ENCODE peak calls at places on chromosomes 12 and 14, in ten cellular contexts. U, R, E, K, M, P, T, C, F and O are unnamed samples.

GRCh38 chr12:131912526-131913274 is 16.4 kb upstream of the PUS1 start:
- DNase-seq in T (no peak), C (no peak), U (no peak), F (peak; percentile 62), M (no peak), K (no peak), E (peak; percentile 54), R (no peak), P (no peak), O (no peak)

GRCh38 chr12:108313609-108314331 is 25.3 kb downstream of the CMKLR1 start:
- DNase-seq in R (no peak), P (no peak), F (peak; percentile 74), K (no peak), M (no peak), C (no peak), T (peak; percentile 35), E (no peak), U (no peak), O (no peak)

GRCh38 chr14:41087056-41087455 is 519.6 kb upstream of the LRFN5 start:
- DNase-seq in E (no peak), P (no peak), M (no peak), F (no peak), C (no peak), R (no peak), T (no peak), K (no peak), U (no peak), O (no peak)

GRCh38 chr12:19712041-19712440 is 272.7 kb downstream of the AEBP2 start:
- DNase-seq in M (no peak), T (no peak), C (no peak), F (no peak), K (no peak), U (no peak), E (no peak), P (no peak), R (no peak), O (no peak)

GRCh38 chr14:55245657-55246268 is 25.5 kb upstream of the FBXO34 start:
- DNase-seq in M (no peak), P (no peak), F (no peak), C (no peak), E (no peak), T (no peak), K (peak; percentile 35), U (peak; percentile 38), R (no peak), O (no peak)

GRCh38 chr12:45388545-45388944 is 172.7 kb downstream of the ANO6 start:
- DNase-seq in M (peak; percentile 12), T (no peak), E (no peak), P (no peak), F (peak; percentile 59), R (no peak), U (no peak), K (no peak), C (no peak), O (no peak)

GRCh38 chr14:78606111-78606510 is 435.9 kb downstream of the NRXN3 start:
- DNase-seq in P (no peak), K (no peak), C (no peak), F (no peak), U (no peak), E (no peak), R (no peak), M (no peak), T (no peak), O (no peak)

GRCh38 chr14:53528114-53528513 is 375.0 kb upstream of the DDHD1 start:
- DNase-seq in K (no peak), R (no peak), F (no peak), T (no peak), U (no peak), M (no peak), E (no peak), P (no peak), C (no peak), O (no peak)

GRCh38 chr12:6405963-6406362 is 22.0 kb downstream of the LTBR start:
- DNase-seq in T (no peak), R (no peak), C (no peak), F (no peak), U (no peak), M (no peak), P (no peak), K (no peak), E (no peak), O (no peak)

GRCh38 chr12:9648701-9649531 is 20.6 kb upstream of the CLEC2D start:
- DNase-seq in P (no peak), U (no peak), E (no peak), C (no peak), R (no peak), T (no peak), F (no peak), K (peak; percentile 13), M (no peak), O (no peak)

GRCh38 chr12:112841240-112841639 is 49.7 kb downstream of the RPH3A start:
- DNase-seq in F (no peak), E (no peak), C (peak; percentile 13), U (no peak), K (no peak), M (no peak), T (no peak), P (no peak), R (no peak), O (no peak)

GRCh38 chr12:107610030-107610859 is 75.4 kb upstream of the PWP1 start:
- DNase-seq in K (peak; percentile 44), R (no peak), T (no peak), P (peak; percentile 65), C (peak; percentile 62), U (peak; percentile 41), E (peak; percentile 27), M (no peak), F (peak; percentile 40), O (no peak)

GRCh38 chr14:95222870-95223398 is 65.6 kb upstream of the DICER1 start:
- DNase-seq in C (no peak), T (no peak), U (no peak), M (no peak), K (no peak), P (no peak), R (no peak), F (peak; percentile 53), E (no peak), O (no peak)

GRCh38 chr12:79747274-79747673 is 56.5 kb upstream of the PAWR start:
- DNase-seq in M (no peak), F (no peak), C (no peak), U (no peak), K (no peak), T (no peak), P (no peak), R (no peak), E (no peak), O (no peak)